ENCODE peak calls at places on chromosomes 5 and 9, in ten cellular contexts. E, K, F, R, W, G, M, P, J and X are unnamed samples.
A peak's percentile ranks its signal among the peaks of the same experiment; 100 is the strongest.

GRCh38 chr5:71537681-71538080 is 49.5 kb upstream of the MCCC2 start:
- DNase-seq in M (no peak), R (no peak), K (no peak), J (no peak), W (no peak), G (no peak), F (no peak), P (no peak), E (no peak), X (no peak)

GRCh38 chr5:1027631-1028441 is 19.2 kb downstream of the NKD2 start:
- DNase-seq in K (no peak), P (no peak), F (no peak), E (no peak), J (no peak), R (no peak), W (no peak), G (no peak), M (no peak), X (no peak)

GRCh38 chr5:145996135-145996534 is 59.8 kb downstream of the SH3RF2 start:
- DNase-seq in E (no peak), W (no peak), G (no peak), R (no peak), F (no peak), P (no peak), K (no peak), M (no peak), J (no peak), X (no peak)

GRCh38 chr9:89905628-89906338 is 301.0 kb downstream of the GADD45G start:
- DNase-seq in K (no peak), G (no peak), E (no peak), P (no peak), R (no peak), J (no peak), M (no peak), W (no peak), F (no peak), X (no peak)

GRCh38 chr9:119368681-119369581 is at the start of gene BRINP1:
- DNase-seq in W (peak; percentile 29), R (no peak), J (peak; percentile 41), K (no peak), E (no peak), M (no peak), F (no peak), P (peak; percentile 52), G (no peak), X (no peak)

GRCh38 chr9:129023036-129023907 is 4.9 kb downstream of the SH3GLB2 start:
- DNase-seq in W (no peak), G (peak; percentile 63), J (peak; percentile 82), M (no peak), K (no peak), F (no peak), R (no peak), E (no peak), P (no peak), X (no peak)

GRCh38 chr5:156913355-156913718 is 49.7 kb downstream of the TIMD4 start:
- DNase-seq in J (no peak), M (no peak), R (no peak), F (no peak), P (no peak), K (no peak), G (no peak), E (no peak), W (no peak), X (no peak)

GRCh38 chr5:151174612-151175101 is 17.1 kb upstream of the ANXA6 start:
- DNase-seq in F (no peak), E (no peak), M (no peak), G (no peak), P (no peak), R (no peak), K (no peak), J (no peak), W (no peak), X (no peak)

GRCh38 chr5:126525630-126526245 is 69.3 kb downstream of the ALDH7A1 start:
- DNase-seq in R (peak; percentile 79), G (peak; percentile 89), M (peak; percentile 43), J (peak; percentile 37), W (no peak), E (no peak), K (no peak), F (no peak), P (no peak), X (peak; percentile 45)

GRCh38 chr9:101029300-101030021 is 934 bp downstream of the PLPPR1 start:
- DNase-seq in J (no peak), K (no peak), P (no peak), M (no peak), G (no peak), R (no peak), E (no peak), F (no peak), W (no peak), X (no peak)
- TF ChIP-seq POLR2A in J (no peak), K (no peak), P (no peak), M (no peak), G (no peak), R (no peak), E (no peak), F (no peak), W (no peak), X (no peak)

GRCh38 chr5:36151434-36152323 is at the start of the genes LMBRD2 and SKP2:
- DNase-seq in W (peak; percentile 98), M (peak; percentile 96), P (peak; percentile 95), R (peak; percentile 97), G (peak; percentile 96), F (peak; percentile 87), E (peak; percentile 92), K (peak; percentile 82), J (peak; percentile 98), X (peak; percentile 93)
- TF ChIP-seq POLR2A in W (peak; percentile 45), M (no peak), P (peak; percentile 25), R (peak; percentile 68), G (no peak), F (peak; percentile 64), E (peak; percentile 34), K (peak; percentile 70), J (peak; percentile 54), X (peak; percentile 10)

DNA sequence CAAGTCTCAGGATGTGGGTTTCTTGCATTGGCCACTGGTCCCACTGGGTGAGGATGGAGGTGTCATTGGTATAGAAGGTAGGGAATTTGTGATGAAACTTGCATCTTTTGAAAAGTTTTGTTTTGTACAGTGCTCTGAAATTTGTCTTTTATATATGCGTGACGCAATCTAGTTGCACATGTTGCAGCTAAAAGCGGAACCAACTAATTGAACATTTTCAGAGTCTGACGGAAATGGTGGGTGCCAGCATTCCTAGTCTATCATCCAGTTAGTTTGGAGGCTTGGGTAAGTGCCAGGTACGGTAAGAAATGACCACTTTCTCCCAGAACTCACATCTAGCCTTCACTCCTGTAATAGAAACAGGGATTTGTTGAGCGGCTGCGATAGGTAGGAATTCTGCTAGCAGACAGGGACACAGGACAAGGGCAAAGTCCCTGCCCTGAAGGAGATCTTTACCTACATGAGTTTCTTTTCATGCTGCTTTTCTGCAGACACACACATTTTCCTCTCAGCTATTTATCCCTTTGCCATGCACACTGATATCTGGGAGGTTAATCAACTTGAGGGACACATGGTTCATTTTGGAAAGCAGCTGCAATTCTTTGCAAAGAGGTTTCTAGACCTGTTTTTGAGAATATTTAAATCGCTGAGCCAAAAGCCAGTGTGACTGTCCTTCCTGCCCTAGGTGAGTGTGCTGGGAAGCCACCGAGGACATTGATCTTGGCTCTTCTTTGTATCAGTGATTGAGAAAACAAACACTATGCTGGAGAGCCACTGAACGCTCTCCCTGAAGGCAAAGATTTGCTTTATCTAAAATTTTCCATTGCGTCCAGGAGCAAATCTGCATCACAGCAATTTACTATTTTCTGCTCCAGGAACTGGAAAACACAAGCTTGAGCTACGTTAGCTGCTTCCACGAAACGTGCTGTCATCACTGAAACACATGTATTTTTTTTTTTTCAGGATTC is 89.7 kb downstream of the DAP start:
- DNase-seq in R (no peak), K (no peak), G (no peak), F (no peak), E (no peak), M (no peak), P (no peak), W (no peak), J (no peak), X (no peak)
- TF ChIP-seq POLR2A in R (no peak), K (no peak), G (no peak), F (no peak), E (no peak), M (no peak), P (no peak), W (no peak), J (no peak), X (no peak)

GRCh38 chr9:124332756-124333155 is 75.0 kb downstream of the NEK6 start:
- DNase-seq in G (no peak), E (no peak), R (no peak), M (no peak), F (no peak), P (no peak), K (no peak), W (no peak), J (no peak), X (no peak)
- TF ChIP-seq POLR2A in G (no peak), E (no peak), R (no peak), M (no peak), F (no peak), P (no peak), K (no peak), W (no peak), J (no peak), X (no peak)

DNA sequence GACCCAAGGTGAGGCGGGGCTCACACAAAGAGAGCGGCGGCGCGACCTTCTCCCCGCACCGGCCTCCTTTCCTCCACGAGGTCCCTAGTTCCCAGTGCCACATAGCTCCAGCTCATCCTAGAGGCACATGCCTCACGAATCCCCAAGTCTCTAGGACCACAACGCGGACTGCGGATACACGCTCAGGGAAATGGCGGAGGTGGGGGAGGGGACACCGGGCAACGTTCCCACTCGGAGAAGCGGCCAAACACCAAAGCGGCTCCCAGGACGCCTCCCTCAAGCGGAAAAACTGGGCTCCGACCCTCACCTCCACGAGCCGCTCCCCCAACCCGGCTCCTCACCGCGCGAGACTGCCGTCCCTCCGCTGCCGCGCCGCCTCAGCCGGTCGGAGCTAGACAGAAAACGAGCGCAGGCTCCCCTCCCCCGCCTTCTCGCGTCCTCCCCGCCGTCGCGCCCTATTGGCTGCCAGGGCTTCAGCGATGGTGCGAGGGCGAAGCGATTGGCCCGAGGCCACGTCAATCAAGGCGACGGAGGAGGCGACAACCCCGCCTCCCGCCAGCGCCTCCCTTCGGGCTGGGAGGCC is at the start of gene HNRNPK:
- DNase-seq in P (peak; percentile 97), K (peak; percentile 97), G (peak; percentile 99), J (peak; percentile 100), E (peak; percentile 76), M (peak; percentile 100), F (peak; percentile 94), R (peak; percentile 100), W (peak; percentile 98), X (peak; percentile 98)
- TF ChIP-seq POLR2A in P (no peak), K (peak; percentile 88), G (peak; percentile 4), J (peak; percentile 2), E (no peak), M (peak; percentile 21), F (no peak), R (no peak), W (peak; percentile 56), X (peak; percentile 35)

DNA sequence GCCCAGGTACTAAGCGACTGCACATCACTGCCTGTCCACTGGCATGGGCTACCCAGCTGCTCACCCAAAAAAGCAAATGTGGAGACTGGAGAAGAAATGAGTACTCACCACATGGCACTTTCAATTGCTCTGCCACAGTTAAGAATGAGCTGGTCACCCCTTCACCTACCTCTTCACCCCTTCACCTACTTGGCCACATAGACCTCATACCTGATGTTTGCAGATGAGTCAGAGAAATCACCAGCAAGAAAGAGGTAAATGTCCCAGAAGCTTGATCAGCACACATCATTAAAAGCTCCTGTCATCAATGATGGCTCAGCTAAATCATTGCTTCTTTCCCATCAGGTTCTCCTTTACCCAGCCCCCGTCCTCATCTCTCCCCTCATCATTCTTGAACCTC is 7.6 kb upstream of the PRUNE2 start:
- DNase-seq in J (no peak), W (no peak), F (no peak), P (no peak), R (no peak), E (no peak), K (no peak), M (no peak), G (no peak), X (no peak)
- TF ChIP-seq POLR2A in J (no peak), W (no peak), F (no peak), P (no peak), R (no peak), E (no peak), K (no peak), M (no peak), G (no peak), X (no peak)